ENCODE peak calls at places on chromosomes 6 and 20, in ten cellular contexts. C is CD8-positive, alpha-beta memory T cell; D is psoas muscle; U is SK-N-SH; Z is CD8-positive, alpha-beta T cell; F is Panc1; J is astrocyte; W is endodermal cell; I is tibial nerve; R is GM23338. E is an unnamed sample.
A peak's percentile ranks its signal among the peaks of the same experiment; 100 is the strongest.

GRCh38 chr6:15714658-15715057 is 51.8 kb upstream of the DTNBP1 start:
- DNase-seq in W (no peak), R (no peak), I (no peak), F (no peak), C (no peak), Z (no peak), U (no peak), J (no peak), D (no peak), E (no peak)

GRCh38 chr6:3782876-3783832 is 31.6 kb upstream of the PXDC1 start:
- DNase-seq in D (peak; percentile 35), J (no peak), W (no peak), Z (no peak), F (no peak), I (no peak), R (no peak), C (no peak), U (no peak), E (no peak)

GRCh38 chr20:25087186-25087929 is 5.4 kb upstream of the VSX1 start:
- DNase-seq in C (no peak), U (no peak), J (no peak), W (no peak), F (no peak), R (no peak), I (no peak), Z (no peak), D (no peak), E (no peak)

GRCh38 chr20:19588731-19589130 is 169.3 kb upstream of the RIN2 start:
- DNase-seq in F (no peak), W (no peak), U (no peak), D (no peak), C (no peak), I (no peak), Z (no peak), R (no peak), J (no peak), E (no peak)

GRCh38 chr6:165900970-165901369 is 237.9 kb upstream of the PDE10A start:
- DNase-seq in W (no peak), D (no peak), R (no peak), J (no peak), U (peak; percentile 37), C (no peak), F (no peak), I (no peak), Z (no peak), E (no peak)

GRCh38 chr20:63453029-63453523 is 19.4 kb downstream of the KCNQ2 start:
- DNase-seq in R (peak; percentile 48), C (no peak), D (peak; percentile 46), Z (peak; percentile 36), U (peak; percentile 90), F (no peak), W (peak; percentile 82), J (no peak), I (no peak), E (no peak)

GRCh38 chr6:133854633-133855598 is 34.0 kb upstream of the TCF21 start:
- DNase-seq in Z (no peak), U (peak; percentile 24), F (no peak), R (peak; percentile 54), I (no peak), D (no peak), J (no peak), W (peak; percentile 81), C (no peak), E (no peak)

GRCh38 chr20:44074252-44075151 is 112.5 kb downstream of the JPH2 start:
- DNase-seq in C (no peak), I (no peak), R (no peak), U (peak; percentile 86), W (no peak), F (no peak), D (no peak), J (peak; percentile 63), Z (no peak), E (peak; percentile 77)

GRCh38 chr6:53527249-53527765 is 17.6 kb downstream of the GCLC start:
- DNase-seq in Z (no peak), C (no peak), U (no peak), J (no peak), W (peak; percentile 54), R (peak; percentile 4), D (no peak), F (no peak), I (no peak), E (no peak)

GRCh38 chr20:51643390-51643789 is 100.9 kb upstream of the NFATC2 start:
- DNase-seq in J (no peak), I (no peak), U (no peak), Z (no peak), F (no peak), R (no peak), D (no peak), C (no peak), W (no peak), E (peak; percentile 36)

GRCh38 chr20:41329435-41330342 is 10.9 kb upstream of the LPIN3 start:
- DNase-seq in R (no peak), J (peak; percentile 98), W (no peak), Z (peak; percentile 55), F (peak; percentile 90), U (no peak), C (peak; percentile 31), I (peak; percentile 62), D (peak; percentile 87), E (peak; percentile 95)

GRCh38 chr20:36860339-36860738 is 15.6 kb upstream of the TLDC2 start:
- DNase-seq in U (no peak), C (no peak), F (no peak), Z (no peak), R (no peak), W (no peak), I (no peak), D (no peak), J (no peak), E (no peak)

GRCh38 chr20:36861625-36861874 is 14.4 kb upstream of the TLDC2 start:
- DNase-seq in Z (no peak), R (no peak), W (no peak), J (no peak), U (no peak), F (no peak), D (no peak), C (no peak), I (no peak), E (no peak)

GRCh38 chr20:36859700-36860330 is 16.1 kb upstream of the TLDC2 start:
- DNase-seq in R (no peak), F (no peak), C (no peak), J (no peak), I (no peak), W (no peak), D (no peak), U (no peak), Z (no peak), E (no peak)

GRCh38 chr20:36861875-36862801 is 13.8 kb upstream of the TLDC2 start:
- DNase-seq in Z (no peak), J (peak; percentile 66), R (peak; percentile 67), W (peak; percentile 78), F (peak; percentile 58), U (peak; percentile 91), C (no peak), D (peak; percentile 88), I (peak; percentile 85), E (peak; percentile 79)

GRCh38 chr20:36860811-36861624 is 14.9 kb upstream of the TLDC2 start:
- DNase-seq in F (no peak), I (no peak), Z (no peak), R (no peak), J (no peak), U (no peak), C (no peak), D (no peak), W (no peak), E (no peak)
- H3K4me3 ChIP-seq in F (peak overlapping the region; percentile 64), I (peak overlapping the region; percentile 70), Z (no peak overlapping the region), R (peak overlapping the region; percentile 73), J (peak overlapping the region; percentile 78), U (peak overlapping the region; percentile 82), C (no peak overlapping the region), D (peak overlapping the region; percentile 62), W (peak overlapping the region; percentile 81), E (peak overlapping the region; percentile 63)

DNA sequence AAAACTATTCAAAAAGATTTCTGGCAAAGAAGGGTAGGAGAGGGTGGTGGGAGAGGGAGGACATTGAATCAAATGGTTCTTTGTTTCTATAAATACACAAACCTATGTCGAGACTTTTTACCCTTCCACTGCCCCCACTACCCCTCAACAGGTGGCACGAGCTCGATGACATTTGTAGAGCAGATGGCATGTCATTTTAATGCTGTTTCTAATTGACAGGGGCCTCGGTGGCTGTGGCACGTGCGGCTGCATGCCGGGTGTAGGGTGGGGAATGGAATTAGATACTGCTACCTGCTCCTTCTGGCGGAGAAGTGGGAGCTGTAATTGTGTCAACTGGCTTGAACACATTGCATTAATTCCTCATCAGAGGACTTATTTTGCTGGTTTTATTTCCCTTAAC is 29.2 kb upstream of the SASH1 start:
- DNase-seq in U (no peak), D (no peak), W (no peak), J (no peak), R (no peak), Z (no peak), F (no peak), I (no peak), C (no peak), E (no peak)
- H3K27ac ChIP-seq in U (no peak overlapping the region), D (no peak overlapping the region), W (no peak overlapping the region), J (no peak overlapping the region), R (no peak overlapping the region), Z (no peak overlapping the region), F (no peak overlapping the region), I (no peak overlapping the region), C (no peak overlapping the region), E (no peak overlapping the region)

DNA sequence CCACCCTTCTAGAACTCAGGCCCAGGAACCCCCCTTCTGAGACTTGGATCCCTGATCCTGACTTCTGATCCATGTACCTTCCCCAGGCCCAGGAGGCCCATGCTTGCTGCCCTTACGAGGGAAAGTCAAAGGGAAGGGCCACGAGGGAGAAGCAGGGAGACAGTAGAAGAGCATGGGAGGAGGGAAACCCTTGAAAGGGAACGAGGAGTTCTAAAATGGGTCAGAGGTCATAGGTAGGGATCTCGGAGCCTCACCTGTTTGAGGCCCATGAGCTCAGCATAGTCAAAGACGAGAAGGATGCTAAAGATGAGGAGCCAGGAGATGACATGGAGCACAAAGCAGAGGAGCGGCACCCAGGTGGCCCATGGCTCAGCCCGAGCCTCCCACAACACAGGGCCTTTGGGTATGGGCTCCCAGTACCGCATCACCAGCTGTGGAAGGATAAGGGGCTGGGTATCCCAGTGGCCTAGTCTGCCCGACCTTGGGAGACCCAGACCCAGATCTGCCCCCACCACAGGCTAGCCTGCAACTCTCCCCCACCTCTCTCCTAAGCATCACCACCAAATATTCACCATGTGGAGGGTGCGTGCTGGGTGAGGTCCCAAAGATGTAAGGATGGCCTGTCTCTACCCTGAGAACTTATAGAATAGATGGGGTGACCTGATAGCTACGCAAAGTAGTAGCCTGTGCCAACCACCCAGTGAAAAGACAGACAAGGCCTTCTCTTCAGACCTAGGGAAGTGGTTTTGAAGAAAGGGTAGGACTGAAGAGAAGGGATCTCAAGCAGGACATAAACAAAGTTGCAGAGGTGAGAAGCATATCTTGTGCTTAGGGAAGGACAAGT is 1.5 kb downstream of the NRM start:
- DNase-seq in F (no peak), W (no peak), J (no peak), U (no peak), Z (no peak), C (no peak), D (no peak), R (no peak), I (no peak), E (no peak)
- H3K4me3 ChIP-seq in F (no peak overlapping the region), W (peak overlapping the region; percentile 94), J (peak overlapping the region; percentile 77), U (no peak overlapping the region), Z (no peak overlapping the region), C (no peak overlapping the region), D (peak overlapping the region; percentile 85), R (peak overlapping the region; percentile 94), I (no peak overlapping the region), E (peak overlapping the region; percentile 87)

DNA sequence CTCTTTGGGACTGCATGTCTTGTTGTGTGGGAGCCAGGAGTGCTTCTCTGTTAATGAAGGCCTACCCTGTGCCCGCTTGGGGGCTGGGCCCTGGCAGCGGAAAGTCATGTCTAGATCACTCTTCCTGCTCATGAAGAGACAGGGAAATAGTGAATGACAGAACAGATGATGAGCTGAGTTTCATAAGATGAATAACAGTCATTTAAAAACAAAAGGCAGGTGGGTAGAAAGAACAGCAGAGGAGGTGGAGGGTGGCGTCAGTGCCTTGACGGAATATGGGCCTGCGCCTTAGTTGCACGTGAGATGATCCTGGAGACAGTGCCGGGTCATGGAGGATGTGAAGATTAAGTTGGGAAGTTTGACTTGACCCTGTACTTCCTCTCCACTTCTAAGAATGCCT is 85.5 kb downstream of the ARID1B start:
- DNase-seq in Z (no peak), W (no peak), U (no peak), R (no peak), J (no peak), C (no peak), F (no peak), I (no peak), D (no peak), E (no peak)
- H3K27ac ChIP-seq in Z (no peak overlapping the region), W (no peak overlapping the region), U (no peak overlapping the region), R (no peak overlapping the region), J (no peak overlapping the region), C (no peak overlapping the region), F (no peak overlapping the region), I (no peak overlapping the region), D (no peak overlapping the region), E (no peak overlapping the region)

E was measured in fibroblast of lung.